ENCODE peak calls at places on chromosomes 7 and 10, in five cellular contexts. D, P, Q, H and A are unnamed samples.

GRCh38 chr10:86556532-86556931 is 34.9 kb upstream of the WAPL start:
- DNase-seq in D (no peak), P (no peak), Q (no peak), H (no peak), A (no peak)

GRCh38 chr10:110859947-110860376 is 11.8 kb upstream of the PDCD4 start:
- DNase-seq in D (no peak), P (peak), Q (no peak), H (no peak), A (peak)

GRCh38 chr10:91420868-91421267 is 10.7 kb downstream of the HECTD2 start:
- DNase-seq in D (no peak), P (no peak), Q (no peak), H (no peak), A (no peak)

GRCh38 chr10:29840516-29841276 is 205.9 kb upstream of the SVIL start:
- DNase-seq in D (no peak), P (no peak), Q (no peak), H (no peak), A (no peak)

GRCh38 chr10:111076682-111077661 is at the start of gene ADRA2A:
- DNase-seq in D (peak), P (no peak), Q (peak), H (no peak), A (no peak)

GRCh38 chr7:29005829-29006228 is 47.7 kb upstream of the TRIL start:
- DNase-seq in D (no peak), P (peak), Q (no peak), H (no peak), A (no peak)

GRCh38 chr7:36155811-36156361 is 2.8 kb downstream of the EEPD1 start:
- DNase-seq in D (no peak), P (no peak), Q (no peak), H (peak), A (no peak)

GRCh38 chr10:91944880-91945630 is 21.5 kb downstream of the BTAF1 start:
- DNase-seq in D (no peak), P (peak), Q (no peak), H (no peak), A (no peak)

GRCh38 chr10:17588420-17588819 is 28.8 kb downstream of the HACD1 start:
- DNase-seq in D (no peak), P (no peak), Q (no peak), H (no peak), A (no peak)

GRCh38 chr7:40232242-40232929 is 97.6 kb downstream of the SUGCT start:
- DNase-seq in D (peak), P (no peak), Q (no peak), H (no peak), A (no peak)

GRCh38 chr10:102267748-102268147 is 22.4 kb downstream of the GBF1 start:
- DNase-seq in D (no peak), P (peak), Q (no peak), H (no peak), A (no peak)

GRCh38 chr10:59463909-59464308 is 101.6 kb upstream of the FAM13C start:
- DNase-seq in D (no peak), P (no peak), Q (no peak), H (no peak), A (no peak)

GRCh38 chr10:118793545-118793944 is 38.8 kb upstream of the CACUL1 start:
- DNase-seq in D (no peak), P (no peak), Q (no peak), H (no peak), A (peak)

GRCh38 chr10:109883859-109884771 is 39.2 kb downstream of the XPNPEP1 start:
- DNase-seq in D (peak), P (peak), Q (peak), H (peak), A (peak)

GRCh38 chr10:18606051-18606730 is 45.2 kb downstream of the NSUN6 start:
- DNase-seq in D (no peak), P (no peak), Q (no peak), H (no peak), A (no peak)

GRCh38 chr10:550665-551460 is 138.6 kb downstream of the DIP2C start:
- DNase-seq in D (no peak), P (no peak), Q (no peak), H (no peak), A (no peak)

GRCh38 chr7:55299273-55299967 is 65.7 kb upstream of the LANCL2 start:
- DNase-seq in D (no peak), P (no peak), Q (no peak), H (no peak), A (no peak)

GRCh38 chr10:123318516-123318915 is 164.3 kb downstream of the BUB3 start:
- DNase-seq in D (no peak), P (no peak), Q (no peak), H (no peak), A (no peak)

GRCh38 chr7:149436358-149436757 is 24.5 kb downstream of the ZNF777 start:
- DNase-seq in D (no peak), P (no peak), Q (no peak), H (no peak), A (no peak)

GRCh38 chr7:12801107-12801506 is 113.7 kb downstream of the ARL4A start:
- DNase-seq in D (no peak), P (no peak), Q (no peak), H (no peak), A (no peak)

GRCh38 chr7:42932861-42933591 is 850 bp downstream of the MRPL32 start:
- DNase-seq in D (no peak), P (no peak), Q (peak), H (peak), A (no peak)

GRCh38 chr7:519429-519973 is at the start of gene PDGFA:
- DNase-seq in D (no peak), P (no peak), Q (peak), H (no peak), A (no peak)

GRCh38 chr7:39746162-39746782 is 122.9 kb downstream of the RALA start:
- DNase-seq in D (peak), P (no peak), Q (peak), H (peak), A (peak)

GRCh38 chr7:17207220-17207619 is 91.2 kb upstream of the AHR start:
- DNase-seq in D (no peak), P (no peak), Q (no peak), H (no peak), A (no peak)

GRCh38 chr7:151452680-151453325 is 12.9 kb upstream of the CRYGN start:
- DNase-seq in D (no peak), P (no peak), Q (no peak), H (no peak), A (no peak)

GRCh38 chr7:36667007-36667406 is 57.3 kb downstream of the AOAH start:
- DNase-seq in D (no peak), P (peak), Q (no peak), H (no peak), A (no peak)

GRCh38 chr7:129271500-129272355 is 46.9 kb downstream of the AHCYL2 start:
- DNase-seq in D (peak), P (no peak), Q (peak), H (no peak), A (no peak)

GRCh38 chr7:20113423-20114027 is 103.7 kb downstream of the MACC1 start:
- DNase-seq in D (no peak), P (no peak), Q (no peak), H (no peak), A (no peak)

GRCh38 chr7:116653204-116653603 is 18.8 kb upstream of the MET start:
- DNase-seq in D (no peak), P (no peak), Q (no peak), H (peak), A (no peak)

GRCh38 chr7:98559958-98560357 is 57.1 kb upstream of the NPTX2 start:
- DNase-seq in D (no peak), P (no peak), Q (peak), H (no peak), A (no peak)

GRCh38 chr7:150473902-150474301 is 23.5 kb downstream of the GIMAP8 start:
- DNase-seq in D (no peak), P (no peak), Q (no peak), H (no peak), A (no peak)

GRCh38 chr7:4052126-4052525 is 630.0 kb upstream of the FOXK1 start:
- DNase-seq in D (no peak), P (no peak), Q (no peak), H (no peak), A (no peak)

GRCh38 chr7:79282882-79283602 is 170.4 kb downstream of the MAGI2 start:
- DNase-seq in D (no peak), P (peak), Q (no peak), H (no peak), A (no peak)

GRCh38 chr10:154348-154747 is 19.1 kb downstream of the ZMYND11 start:
- DNase-seq in D (no peak), P (no peak), Q (no peak), H (no peak), A (no peak)

GRCh38 chr7:73850781-73851207 is 8.5 kb upstream of the METTL27 start:
- DNase-seq in D (peak), P (peak), Q (no peak), H (peak), A (peak)

GRCh38 chr10:5661043-5661442 is 5.4 kb downstream of the ASB13 start:
- DNase-seq in D (no peak), P (no peak), Q (no peak), H (no peak), A (no peak)

GRCh38 chr10:5666324-5667220 is at the start of gene ASB13:
- DNase-seq in D (peak), P (no peak), Q (peak), H (peak), A (no peak)

GRCh38 chr10:5662708-5663579 is 3.5 kb downstream of the ASB13 start:
- DNase-seq in D (no peak), P (no peak), Q (no peak), H (no peak), A (no peak)

GRCh38 chr10:5665380-5666323 is 743 bp downstream of the ASB13 start:
- DNase-seq in D (peak), P (no peak), Q (no peak), H (no peak), A (no peak)

GRCh38 chr10:5663692-5664427 is 2.5 kb downstream of the ASB13 start:
- DNase-seq in D (peak), P (no peak), Q (no peak), H (no peak), A (no peak)
- TF ChIP-seq CTCF in D (no peak), P (no peak), Q (no peak), H (no peak), A (no peak)

GRCh38 chr10:132685921-132686680 is 99.8 kb downstream of the NKX6-2 start:
- DNase-seq in D (no peak), P (no peak), Q (peak), H (peak), A (no peak)
- TF ChIP-seq CTCF in D (no peak), P (no peak), Q (no peak), H (no peak), A (no peak)

DNA sequence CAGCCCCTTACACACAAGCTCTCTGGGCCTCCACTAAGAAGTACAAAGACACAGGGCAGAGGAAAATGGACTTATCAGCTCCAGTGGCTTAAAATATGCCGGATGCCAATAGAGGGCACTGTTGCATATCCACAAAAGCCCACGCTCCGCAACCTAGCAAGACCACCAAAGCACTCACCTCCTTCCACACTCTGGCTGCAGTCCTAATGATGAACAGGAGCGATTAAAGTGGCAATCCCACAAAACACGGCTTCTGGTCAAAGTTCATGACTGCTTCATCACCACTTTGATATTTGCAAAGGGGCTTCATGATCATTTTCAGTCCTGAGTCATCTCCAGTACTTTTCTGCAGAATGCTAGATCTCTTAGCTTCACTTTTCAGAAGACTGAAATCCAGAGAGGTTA is 158.3 kb upstream of the ITGB1 start:
- DNase-seq in D (no peak), P (no peak), Q (peak), H (no peak), A (no peak)
- TF ChIP-seq CTCF in D (peak), P (peak), Q (peak), H (peak), A (peak)

GRCh38 chr7:33807158-33807530 is 98.2 kb upstream of the BMPER start:
- DNase-seq in D (no peak), P (no peak), Q (no peak), H (no peak), A (no peak)

GRCh38 chr7:33806284-33807157 is 98.8 kb upstream of the BMPER start:
- DNase-seq in D (no peak), P (no peak), Q (no peak), H (peak), A (peak)

GRCh38 chr7:33809218-33809617 is 96.1 kb upstream of the BMPER start:
- DNase-seq in D (no peak), P (no peak), Q (no peak), H (no peak), A (no peak)

GRCh38 chr7:33805630-33806233 is 99.6 kb upstream of the BMPER start:
- DNase-seq in D (no peak), P (peak), Q (no peak), H (no peak), A (no peak)

DNA sequence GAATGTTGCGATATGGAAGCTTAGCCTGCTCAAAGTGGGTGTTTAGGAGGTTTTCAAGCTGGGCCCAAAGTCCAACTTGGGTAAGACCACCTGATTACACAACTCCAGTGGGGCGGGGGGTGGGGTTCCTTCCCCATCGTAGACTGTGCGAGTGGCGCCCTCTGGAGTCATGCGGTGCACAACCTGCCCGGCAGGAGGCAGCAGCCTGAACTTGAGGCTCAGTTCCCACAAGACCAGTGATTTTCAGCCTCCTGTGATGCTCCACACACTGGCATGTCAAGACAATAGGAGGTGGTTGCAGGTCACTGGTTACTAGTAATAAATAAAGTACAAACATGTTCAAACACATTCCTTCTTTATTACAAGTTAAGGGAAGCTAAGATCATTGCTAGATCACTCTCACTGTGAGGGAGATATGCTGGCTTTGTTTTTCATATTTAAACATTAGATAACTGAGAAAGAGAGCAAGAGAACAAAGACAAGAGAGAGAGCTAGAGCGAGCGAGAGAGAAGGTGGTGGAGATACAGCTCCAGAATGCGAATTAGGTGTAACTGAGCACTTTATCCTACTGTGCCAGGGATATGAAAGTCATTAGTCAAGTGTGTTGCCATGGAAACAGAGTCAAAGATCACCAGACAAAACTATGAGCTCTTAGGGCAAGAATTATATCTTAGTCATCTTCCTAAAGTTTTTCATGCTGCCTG is 97.4 kb upstream of the BMPER start:
- DNase-seq in D (peak), P (peak), Q (peak), H (no peak), A (no peak)
- TF ChIP-seq CTCF in D (peak), P (peak), Q (peak), H (no peak), A (peak)